ENCODE peak calls at places on chromosomes 12 and 14, in four cellular contexts. One of them, this sample, is unnamed.

GRCh38 chr12:82688619-82689018 is 1.9 kb downstream of the TMTC2 start:
- DNase-seq in K562: no peak
- DNase-seq in HepG2: no peak
- DNase-seq in A549: no peak
- DNase-seq in this sample: no peak

GRCh38 chr12:109762071-109762672 is 48.5 kb downstream of the FAM222A start:
- DNase-seq in K562: no peak
- DNase-seq in HepG2: no peak
- DNase-seq in A549: no peak
- DNase-seq in this sample: no peak

GRCh38 chr12:6961695-6962284 is 8.7 kb downstream of the PHB2 start:
- DNase-seq in K562: peak; percentile 82
- DNase-seq in HepG2: peak; percentile 81
- DNase-seq in A549: peak; percentile 85
- DNase-seq in this sample: no peak

GRCh38 chr12:90858261-90858660 is 96.7 kb downstream of the CCER1 start:
- DNase-seq in K562: no peak
- DNase-seq in HepG2: peak; percentile 83
- DNase-seq in A549: no peak
- DNase-seq in this sample: no peak

GRCh38 chr12:108635201-108635996 is 1.7 kb upstream of the SELPLG start:
- DNase-seq in K562: no peak
- DNase-seq in HepG2: no peak
- DNase-seq in A549: no peak
- DNase-seq in this sample: no peak

GRCh38 chr12:13067322-13067721 is 23.1 kb downstream of the FAM234B start:
- DNase-seq in K562: no peak
- DNase-seq in HepG2: no peak
- DNase-seq in A549: no peak
- DNase-seq in this sample: no peak

GRCh38 chr14:51368721-51369163 is 128.7 kb downstream of the TMX1 start:
- DNase-seq in K562: no peak
- DNase-seq in HepG2: no peak
- DNase-seq in A549: no peak
- DNase-seq in this sample: no peak

GRCh38 chr12:51217968-51218606 is at the start of gene POU6F1:
- DNase-seq in K562: peak; percentile 93
- DNase-seq in HepG2: peak; percentile 57
- DNase-seq in A549: peak; percentile 94
- DNase-seq in this sample: peak; percentile 73

GRCh38 chr14:68181395-68182326 is 362.1 kb downstream of the RAD51B start:
- DNase-seq in K562: no peak
- DNase-seq in HepG2: peak; percentile 68
- DNase-seq in A549: no peak
- DNase-seq in this sample: no peak

DNA sequence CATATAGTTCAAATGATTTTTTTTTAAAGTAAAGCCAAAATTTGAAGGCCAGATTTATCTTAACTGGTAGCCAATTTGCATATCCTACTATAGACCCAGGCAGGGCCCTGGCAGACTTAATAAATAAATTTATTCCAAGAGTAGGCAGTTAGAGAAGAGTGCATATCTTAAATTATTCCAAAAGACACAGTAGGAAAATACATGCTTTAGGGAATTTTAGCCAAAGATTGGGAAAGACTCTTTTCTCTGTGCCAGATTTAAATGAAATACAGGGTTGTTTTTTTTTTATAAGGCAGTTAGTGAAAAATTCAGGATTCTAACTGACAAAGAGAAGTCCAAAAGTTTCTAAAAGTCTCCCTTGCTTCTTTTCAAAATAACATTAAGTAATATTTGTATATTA is 65.5 kb downstream of the ST8SIA1 start:
- DNase-seq in K562: no peak
- DNase-seq in HepG2: no peak
- DNase-seq in A549: no peak
- DNase-seq in this sample: no peak
- TF ChIP-seq PHF8 in K562: no peak
- TF ChIP-seq PHF8 in HepG2: no peak
- TF ChIP-seq PHF8 in A549: no peak
- TF ChIP-seq PHF8 in this sample: no peak

GRCh38 chr14:61934385-61934784 is 172.2 kb downstream of the SNAPC1 start:
- DNase-seq in K562: no peak
- DNase-seq in HepG2: no peak
- DNase-seq in A549: no peak
- DNase-seq in this sample: no peak
- TF ChIP-seq PHF8 in K562: no peak
- TF ChIP-seq PHF8 in HepG2: no peak
- TF ChIP-seq PHF8 in A549: no peak
- TF ChIP-seq PHF8 in this sample: no peak

DNA sequence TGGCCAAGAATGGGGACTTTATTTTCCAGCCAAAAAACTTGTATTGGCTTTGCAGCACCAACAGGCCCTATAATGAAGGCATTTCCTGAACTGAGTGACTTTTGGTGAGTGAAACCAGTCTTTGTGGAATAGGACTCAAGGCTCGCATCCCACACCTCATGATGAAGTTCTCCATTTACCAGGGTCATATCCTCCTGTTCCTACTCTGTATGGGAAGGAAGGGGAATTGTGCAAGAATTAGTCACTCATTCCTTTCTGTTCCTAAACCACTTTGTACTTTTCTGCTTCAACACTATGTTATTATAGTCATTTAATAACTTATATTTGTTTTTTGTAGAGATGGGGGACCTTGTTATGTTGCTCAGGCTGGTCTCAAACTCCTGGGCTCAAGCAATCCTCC is 2.3 kb upstream of the SPATS2 start:
- DNase-seq in K562: no peak
- DNase-seq in HepG2: no peak
- DNase-seq in A549: no peak
- DNase-seq in this sample: no peak
- TF ChIP-seq PHF8 in K562: no peak
- TF ChIP-seq PHF8 in HepG2: no peak
- TF ChIP-seq PHF8 in A549: no peak
- TF ChIP-seq PHF8 in this sample: no peak

GRCh38 chr12:116466536-116466935 is 92.6 kb upstream of the MAP1LC3B2 start:
- DNase-seq in K562: no peak
- DNase-seq in HepG2: no peak
- DNase-seq in A549: no peak
- DNase-seq in this sample: no peak
- TF ChIP-seq PHF8 in K562: no peak
- TF ChIP-seq PHF8 in HepG2: no peak
- TF ChIP-seq PHF8 in A549: no peak
- TF ChIP-seq PHF8 in this sample: no peak

GRCh38 chr14:65637780-65638179 is 225.2 kb downstream of the FUT8 start:
- DNase-seq in K562: no peak
- DNase-seq in HepG2: no peak
- DNase-seq in A549: no peak
- DNase-seq in this sample: no peak
- TF ChIP-seq PHF8 in K562: no peak
- TF ChIP-seq PHF8 in HepG2: no peak
- TF ChIP-seq PHF8 in A549: no peak
- TF ChIP-seq PHF8 in this sample: no peak

GRCh38 chr12:124683725-124684124 is 116.3 kb upstream of the NCOR2 start:
- DNase-seq in K562: no peak
- DNase-seq in HepG2: no peak
- DNase-seq in A549: no peak
- DNase-seq in this sample: no peak

GRCh38 chr12:124684971-124685688 is 117.7 kb upstream of the NCOR2 start:
- DNase-seq in K562: no peak
- DNase-seq in HepG2: no peak
- DNase-seq in A549: peak; percentile 43
- DNase-seq in this sample: no peak

GRCh38 chr12:124685689-124685993 is 118.2 kb upstream of the NCOR2 start:
- DNase-seq in K562: no peak
- DNase-seq in HepG2: no peak
- DNase-seq in A549: no peak
- DNase-seq in this sample: no peak

GRCh38 chr12:124683330-124683662 is 115.9 kb upstream of the NCOR2 start:
- DNase-seq in K562: no peak
- DNase-seq in HepG2: peak; percentile 57
- DNase-seq in A549: peak; percentile 68
- DNase-seq in this sample: no peak

GRCh38 chr12:124684496-124684895 is 117.1 kb upstream of the NCOR2 start:
- DNase-seq in K562: no peak
- DNase-seq in HepG2: no peak
- DNase-seq in A549: no peak
- DNase-seq in this sample: no peak
- TF ChIP-seq PHF8 in K562: no peak
- TF ChIP-seq PHF8 in HepG2: no peak
- TF ChIP-seq PHF8 in A549: no peak
- TF ChIP-seq PHF8 in this sample: no peak

GRCh38 chr12:77667101-77667500 is 163.6 kb upstream of the NAV3 start:
- DNase-seq in K562: no peak
- DNase-seq in HepG2: no peak
- DNase-seq in A549: no peak
- DNase-seq in this sample: no peak
- TF ChIP-seq PHF8 in K562: no peak
- TF ChIP-seq PHF8 in HepG2: no peak
- TF ChIP-seq PHF8 in A549: no peak
- TF ChIP-seq PHF8 in this sample: no peak

GRCh38 chr12:76698966-76699365 is 64.9 kb upstream of the ZDHHC17 start:
- DNase-seq in K562: peak; percentile 7
- DNase-seq in HepG2: no peak
- DNase-seq in A549: no peak
- DNase-seq in this sample: no peak

GRCh38 chr12:76697849-76698248 is 66.1 kb upstream of the ZDHHC17 start:
- DNase-seq in K562: no peak
- DNase-seq in HepG2: no peak
- DNase-seq in A549: no peak
- DNase-seq in this sample: no peak

GRCh38 chr12:76694369-76694768 is 69.5 kb upstream of the ZDHHC17 start:
- DNase-seq in K562: no peak
- DNase-seq in HepG2: no peak
- DNase-seq in A549: no peak
- DNase-seq in this sample: no peak

GRCh38 chr12:76696186-76696585 is 67.7 kb upstream of the ZDHHC17 start:
- DNase-seq in K562: no peak
- DNase-seq in HepG2: no peak
- DNase-seq in A549: no peak
- DNase-seq in this sample: no peak

DNA sequence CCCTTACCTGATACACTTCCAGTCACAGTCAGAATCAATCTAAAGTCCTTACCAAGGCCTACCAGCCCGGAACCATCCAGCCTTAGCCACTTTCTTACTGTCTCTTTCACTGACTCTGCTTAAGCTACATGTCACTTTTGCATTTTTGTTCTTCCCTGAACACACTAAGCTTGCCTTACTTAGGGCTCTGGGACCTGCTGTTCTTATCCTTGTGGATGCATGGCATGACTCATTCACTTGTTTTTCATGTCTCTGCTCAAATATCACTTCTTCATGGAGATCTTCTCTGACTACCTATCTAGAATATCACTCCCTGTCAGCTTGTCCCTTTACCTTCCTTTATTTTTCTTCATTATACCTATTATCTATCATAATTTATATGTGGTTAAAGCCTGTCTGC is 65.6 kb upstream of the ZDHHC17 start:
- DNase-seq in K562: no peak
- DNase-seq in HepG2: no peak
- DNase-seq in A549: no peak
- DNase-seq in this sample: no peak
- TF ChIP-seq PHF8 in K562: no peak
- TF ChIP-seq PHF8 in HepG2: no peak
- TF ChIP-seq PHF8 in A549: no peak
- TF ChIP-seq PHF8 in this sample: no peak